ENCODE peak calls at places on chromosomes 2 and 18, in five cellular contexts. One of them, this sample, is unnamed.

GRCh38 chr2:164103271-164103670 is 367.5 kb upstream of the FIGN start:
- DNase-seq in aorta: no peak
- DNase-seq in heart left ventricle: no peak
- DNase-seq in ovary: no peak
- DNase-seq in esophagus squamous epithelium: no peak
- DNase-seq in this sample: no peak

GRCh38 chr18:76098728-76099514 is 396.1 kb downstream of the ZNF516 start:
- DNase-seq in aorta: no peak
- DNase-seq in heart left ventricle: no peak
- DNase-seq in ovary: peak; percentile 54
- DNase-seq in esophagus squamous epithelium: no peak
- DNase-seq in this sample: no peak

GRCh38 chr2:11744631-11745394 is 1.6 kb upstream of the LPIN1 start:
- DNase-seq in aorta: peak; percentile 57
- DNase-seq in heart left ventricle: no peak
- DNase-seq in ovary: no peak
- DNase-seq in esophagus squamous epithelium: no peak
- DNase-seq in this sample: no peak

GRCh38 chr2:109528811-109529501 is 84.8 kb downstream of the SEPTIN10 start:
- DNase-seq in aorta: no peak
- DNase-seq in heart left ventricle: no peak
- DNase-seq in ovary: peak; percentile 18
- DNase-seq in esophagus squamous epithelium: no peak
- DNase-seq in this sample: no peak

GRCh38 chr18:3450358-3451107 is 561 bp downstream of the TGIF1 start:
- DNase-seq in aorta: peak; percentile 90
- DNase-seq in heart left ventricle: peak; percentile 73
- DNase-seq in ovary: peak; percentile 89
- DNase-seq in esophagus squamous epithelium: peak; percentile 37
- DNase-seq in this sample: peak; percentile 66

GRCh38 chr2:196801578-196801977 is 2.1 kb upstream of the GTF3C3 start:
- DNase-seq in aorta: no peak
- DNase-seq in heart left ventricle: no peak
- DNase-seq in ovary: no peak
- DNase-seq in esophagus squamous epithelium: no peak
- DNase-seq in this sample: no peak

GRCh38 chr2:127226520-127227263 is 6.6 kb upstream of the CYP27C1 start:
- DNase-seq in aorta: no peak
- DNase-seq in heart left ventricle: no peak
- DNase-seq in ovary: no peak
- DNase-seq in esophagus squamous epithelium: no peak
- DNase-seq in this sample: no peak

GRCh38 chr2:172488556-172488955 is 61.2 kb downstream of the ITGA6 start:
- DNase-seq in aorta: no peak
- DNase-seq in heart left ventricle: no peak
- DNase-seq in ovary: no peak
- DNase-seq in esophagus squamous epithelium: no peak
- DNase-seq in this sample: no peak

GRCh38 chr2:5877360-5877759 is 185.2 kb downstream of the SOX11 start:
- DNase-seq in aorta: no peak
- DNase-seq in heart left ventricle: no peak
- DNase-seq in ovary: no peak
- DNase-seq in esophagus squamous epithelium: no peak
- DNase-seq in this sample: no peak

GRCh38 chr2:188629890-188630483 is 338.3 kb downstream of the GULP1 start:
- DNase-seq in aorta: no peak
- DNase-seq in heart left ventricle: no peak
- DNase-seq in ovary: peak; percentile 55
- DNase-seq in esophagus squamous epithelium: no peak
- DNase-seq in this sample: no peak

GRCh38 chr2:23519334-23519651 is 134.3 kb downstream of the KLHL29 start:
- DNase-seq in aorta: no peak
- DNase-seq in heart left ventricle: no peak
- DNase-seq in ovary: no peak
- DNase-seq in esophagus squamous epithelium: no peak
- DNase-seq in this sample: no peak

GRCh38 chr2:210370562-210370961 is 55.6 kb upstream of the MYL1 start:
- DNase-seq in aorta: no peak
- DNase-seq in heart left ventricle: no peak
- DNase-seq in ovary: no peak
- DNase-seq in esophagus squamous epithelium: no peak
- DNase-seq in this sample: no peak

GRCh38 chr2:57407742-57408343 is 638.8 kb upstream of the VRK2 start:
- DNase-seq in aorta: no peak
- DNase-seq in heart left ventricle: no peak
- DNase-seq in ovary: no peak
- DNase-seq in esophagus squamous epithelium: no peak
- DNase-seq in this sample: no peak

GRCh38 chr2:155701721-155702120 is 630.8 kb downstream of the NR4A2 start:
- DNase-seq in aorta: no peak
- DNase-seq in heart left ventricle: no peak
- DNase-seq in ovary: no peak
- DNase-seq in esophagus squamous epithelium: no peak
- DNase-seq in this sample: no peak

GRCh38 chr18:22585821-22586220 is 168.1 kb upstream of the CTAGE1 start:
- DNase-seq in aorta: no peak
- DNase-seq in heart left ventricle: no peak
- DNase-seq in ovary: no peak
- DNase-seq in esophagus squamous epithelium: no peak
- DNase-seq in this sample: no peak

GRCh38 chr2:55992465-55992864 is 68.9 kb upstream of the EFEMP1 start:
- DNase-seq in aorta: peak; percentile 75
- DNase-seq in heart left ventricle: peak; percentile 11
- DNase-seq in ovary: no peak
- DNase-seq in esophagus squamous epithelium: no peak
- DNase-seq in this sample: no peak

GRCh38 chr2:158651358-158652057 is 143.6 kb upstream of the DAPL1 start:
- DNase-seq in aorta: no peak
- DNase-seq in heart left ventricle: no peak
- DNase-seq in ovary: no peak
- DNase-seq in esophagus squamous epithelium: no peak
- DNase-seq in this sample: no peak

GRCh38 chr2:41024806-41025205 is 572.9 kb upstream of the SLC8A1 start:
- DNase-seq in aorta: no peak
- DNase-seq in heart left ventricle: no peak
- DNase-seq in ovary: no peak
- DNase-seq in esophagus squamous epithelium: no peak
- DNase-seq in this sample: no peak

GRCh38 chr2:57080035-57080434 is 896.2 kb downstream of the CCDC85A start:
- DNase-seq in aorta: no peak
- DNase-seq in heart left ventricle: no peak
- DNase-seq in ovary: no peak
- DNase-seq in esophagus squamous epithelium: no peak
- DNase-seq in this sample: no peak

GRCh38 chr18:79329786-79330185 is 65.9 kb upstream of the NFATC1 start:
- DNase-seq in aorta: no peak
- DNase-seq in heart left ventricle: no peak
- DNase-seq in ovary: no peak
- DNase-seq in esophagus squamous epithelium: no peak
- DNase-seq in this sample: no peak

GRCh38 chr2:172836386-172837200 is 100.9 kb downstream of the RAPGEF4 start:
- DNase-seq in aorta: no peak
- DNase-seq in heart left ventricle: peak; percentile 38
- DNase-seq in ovary: no peak
- DNase-seq in esophagus squamous epithelium: no peak
- DNase-seq in this sample: no peak

GRCh38 chr2:6999161-6999877 is 82.1 kb downstream of the RNF144A start:
- DNase-seq in aorta: no peak
- DNase-seq in heart left ventricle: no peak
- DNase-seq in ovary: no peak
- DNase-seq in esophagus squamous epithelium: no peak
- DNase-seq in this sample: no peak

GRCh38 chr2:2328847-2329246 is 2.2 kb downstream of the MYT1L start:
- DNase-seq in aorta: no peak
- DNase-seq in heart left ventricle: no peak
- DNase-seq in ovary: no peak
- DNase-seq in esophagus squamous epithelium: no peak
- DNase-seq in this sample: no peak

GRCh38 chr2:123961576-123961975 is 63.5 kb upstream of the CNTNAP5 start:
- DNase-seq in aorta: no peak
- DNase-seq in heart left ventricle: no peak
- DNase-seq in ovary: no peak
- DNase-seq in esophagus squamous epithelium: no peak
- DNase-seq in this sample: no peak

GRCh38 chr2:237696471-237696870 is 69.1 kb downstream of the LRRFIP1 start:
- DNase-seq in aorta: no peak
- DNase-seq in heart left ventricle: no peak
- DNase-seq in ovary: no peak
- DNase-seq in esophagus squamous epithelium: no peak
- DNase-seq in this sample: no peak

GRCh38 chr2:47309472-47309951 is 93.4 kb upstream of the MSH2 start:
- DNase-seq in aorta: no peak
- DNase-seq in heart left ventricle: no peak
- DNase-seq in ovary: no peak
- DNase-seq in esophagus squamous epithelium: no peak
- DNase-seq in this sample: no peak

DNA sequence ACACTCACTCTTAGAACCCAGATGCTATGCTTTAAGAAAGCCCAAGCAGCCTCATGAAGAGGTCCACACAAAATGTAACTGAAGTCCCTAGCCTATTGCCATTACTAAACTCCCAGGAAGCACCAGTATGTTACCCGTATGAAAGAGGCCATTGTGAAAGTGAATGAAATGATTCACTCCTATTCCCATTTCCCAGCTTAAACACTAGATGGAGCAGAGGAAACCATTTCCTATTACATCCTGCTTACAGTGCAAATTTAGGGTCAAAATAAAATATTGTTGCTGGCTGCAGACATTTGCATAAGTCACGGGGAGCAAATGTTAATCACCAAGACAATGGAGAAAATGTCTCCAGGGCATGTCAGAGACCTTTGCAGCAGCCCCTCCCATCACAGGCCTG is 989.7 kb upstream of the CRIM1 start:
- DNase-seq in aorta: no peak
- DNase-seq in heart left ventricle: no peak
- DNase-seq in ovary: no peak
- DNase-seq in esophagus squamous epithelium: no peak
- DNase-seq in this sample: no peak
- H3K4me1 ChIP-seq in aorta: no peaks in the 10 kb centered on the region
- H3K4me1 ChIP-seq in heart left ventricle: no peaks in the 10 kb centered on the region
- H3K4me1 ChIP-seq in ovary: no peaks in the 10 kb centered on the region
- H3K4me1 ChIP-seq in esophagus squamous epithelium: no peaks in the 10 kb centered on the region
- H3K4me1 ChIP-seq in this sample: no peaks in the 10 kb centered on the region

GRCh38 chr18:12652861-12653401 is 5.0 kb downstream of the SPIRE1 start:
- DNase-seq in aorta: no peak
- DNase-seq in heart left ventricle: no peak
- DNase-seq in ovary: no peak
- DNase-seq in esophagus squamous epithelium: no peak
- DNase-seq in this sample: no peak

GRCh38 chr18:12657048-12657848 is 659 bp downstream of the SPIRE1 start:
- DNase-seq in aorta: peak; percentile 88
- DNase-seq in heart left ventricle: peak; percentile 48
- DNase-seq in ovary: peak; percentile 73
- DNase-seq in esophagus squamous epithelium: no peak
- DNase-seq in this sample: no peak

GRCh38 chr18:12656671-12657047 is 1.2 kb downstream of the SPIRE1 start:
- DNase-seq in aorta: no peak
- DNase-seq in heart left ventricle: no peak
- DNase-seq in ovary: no peak
- DNase-seq in esophagus squamous epithelium: no peak
- DNase-seq in this sample: no peak

GRCh38 chr18:12657849-12658829 is at the start of gene SPIRE1:
- DNase-seq in aorta: peak; percentile 91
- DNase-seq in heart left ventricle: peak; percentile 82
- DNase-seq in ovary: peak; percentile 72
- DNase-seq in esophagus squamous epithelium: no peak
- DNase-seq in this sample: peak; percentile 32

DNA sequence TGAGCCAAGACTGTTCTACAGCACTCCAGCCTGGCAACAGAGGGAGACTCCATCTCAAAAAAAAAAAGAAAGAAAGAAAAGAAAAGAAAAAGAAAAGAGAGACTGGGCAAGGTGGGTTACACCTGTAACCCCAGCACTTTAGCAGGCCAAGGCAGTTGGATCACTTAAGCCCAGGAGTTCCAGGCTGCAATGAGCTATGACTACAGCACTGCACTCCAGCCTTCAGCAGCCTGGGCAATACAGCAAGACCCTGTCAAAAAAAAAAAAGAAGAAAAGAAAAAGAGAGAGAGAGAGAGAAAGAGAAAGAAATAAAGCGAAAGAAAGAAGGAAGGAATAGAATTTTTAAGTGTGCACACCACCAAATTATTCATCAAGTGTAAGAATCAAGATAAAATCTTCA is 2.9 kb downstream of the SPIRE1 start:
- DNase-seq in aorta: no peak
- DNase-seq in heart left ventricle: no peak
- DNase-seq in ovary: no peak
- DNase-seq in esophagus squamous epithelium: no peak
- DNase-seq in this sample: no peak
- H3K27ac ChIP-seq in aorta: no peak overlapping the region
- H3K27ac ChIP-seq in heart left ventricle: no peak overlapping the region
- H3K27ac ChIP-seq in ovary: no peak overlapping the region
- H3K27ac ChIP-seq in esophagus squamous epithelium: no peak overlapping the region
- H3K27ac ChIP-seq in this sample: no peak overlapping the region

GRCh38 chr2:232308986-232309385 is 69.6 kb upstream of the ALPP start:
- DNase-seq in aorta: no peak
- DNase-seq in heart left ventricle: no peak
- DNase-seq in ovary: no peak
- DNase-seq in esophagus squamous epithelium: no peak
- DNase-seq in this sample: no peak

GRCh38 chr2:232310690-232311089 is 67.9 kb upstream of the ALPP start:
- DNase-seq in aorta: no peak
- DNase-seq in heart left ventricle: no peak
- DNase-seq in ovary: no peak
- DNase-seq in esophagus squamous epithelium: no peak
- DNase-seq in this sample: no peak

GRCh38 chr2:232307854-232308253 is 70.7 kb upstream of the ALPP start:
- DNase-seq in aorta: no peak
- DNase-seq in heart left ventricle: no peak
- DNase-seq in ovary: no peak
- DNase-seq in esophagus squamous epithelium: no peak
- DNase-seq in this sample: no peak

GRCh38 chr2:232310189-232310588 is 68.4 kb upstream of the ALPP start:
- DNase-seq in aorta: no peak
- DNase-seq in heart left ventricle: no peak
- DNase-seq in ovary: no peak
- DNase-seq in esophagus squamous epithelium: no peak
- DNase-seq in this sample: no peak

GRCh38 chr2:232309592-232309991 is 69.0 kb upstream of the ALPP start:
- DNase-seq in aorta: no peak
- DNase-seq in heart left ventricle: no peak
- DNase-seq in ovary: no peak
- DNase-seq in esophagus squamous epithelium: no peak
- DNase-seq in this sample: no peak
- H3K4me1 ChIP-seq in aorta: no peaks in the 10 kb centered on the region
- H3K4me1 ChIP-seq in heart left ventricle: peaks cover 22% of the 10 kb centered on the region
- H3K4me1 ChIP-seq in ovary: no peaks in the 10 kb centered on the region
- H3K4me1 ChIP-seq in esophagus squamous epithelium: peaks cover 7% of the 10 kb centered on the region
- H3K4me1 ChIP-seq in this sample: peaks cover 36% of the 10 kb centered on the region

DNA sequence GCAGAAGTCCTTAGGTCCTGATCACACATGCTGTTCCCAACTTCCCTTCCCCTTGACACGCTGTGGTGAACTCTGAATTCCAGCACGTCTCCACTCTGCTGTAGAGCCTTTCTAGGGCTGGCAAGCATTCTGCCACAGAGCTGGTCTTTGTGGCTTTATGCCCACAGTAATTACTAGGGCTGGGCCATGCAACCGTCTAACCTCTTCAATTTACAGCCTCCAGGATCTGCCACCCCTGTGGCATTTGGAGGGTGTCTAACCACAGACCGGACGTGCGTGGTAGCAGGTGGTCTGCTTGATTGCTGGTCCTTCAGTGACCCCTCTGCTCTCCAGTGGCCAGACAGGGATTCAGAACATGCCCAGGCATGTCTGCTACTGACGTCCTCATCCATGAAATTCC is 43.1 kb upstream of the TGFA start:
- DNase-seq in aorta: no peak
- DNase-seq in heart left ventricle: no peak
- DNase-seq in ovary: no peak
- DNase-seq in esophagus squamous epithelium: no peak
- DNase-seq in this sample: no peak
- H3K27ac ChIP-seq in aorta: no peak overlapping the region
- H3K27ac ChIP-seq in heart left ventricle: no peak overlapping the region
- H3K27ac ChIP-seq in ovary: no peak overlapping the region
- H3K27ac ChIP-seq in esophagus squamous epithelium: peak overlapping the region; percentile 47
- H3K27ac ChIP-seq in this sample: no peak overlapping the region

This sample was measured in effector memory CD4-positive, alpha-beta T cell.